ENCODE peak calls at places on chromosome 7, in four cellular contexts. One of them, this sample, is unnamed.

GRCh38 chr7:128115326-128115820 is 84.1 kb upstream of the LRRC4 start:
- DNase-seq in A549: no peak
- DNase-seq in HepG2: no peak
- DNase-seq in K562: no peak
- DNase-seq in this sample: no peak

GRCh38 chr7:74087791-74088453 is 4.3 kb downstream of the LIMK1 start:
- DNase-seq in A549: no peak
- DNase-seq in K562: no peak
- DNase-seq in HepG2: no peak
- DNase-seq in this sample: no peak

GRCh38 chr7:5211730-5212482 is 21.9 kb downstream of the WIPI2 start:
- DNase-seq in K562: no peak
- DNase-seq in HepG2: no peak
- DNase-seq in A549: no peak
- DNase-seq in this sample: no peak

GRCh38 chr7:27134392-27134791 is 3.8 kb upstream of the HOXA4 start:
- DNase-seq in A549: no peak
- DNase-seq in K562: no peak
- DNase-seq in HepG2: peak
- DNase-seq in this sample: no peak

GRCh38 chr7:835491-836401 is 3.5 kb downstream of the SUN1 start:
- DNase-seq in HepG2: no peak
- DNase-seq in A549: no peak
- DNase-seq in K562: no peak
- DNase-seq in this sample: no peak

GRCh38 chr7:125059861-125060456 is 130.3 kb upstream of the POT1 start:
- DNase-seq in HepG2: no peak
- DNase-seq in K562: no peak
- DNase-seq in A549: no peak
- DNase-seq in this sample: no peak

GRCh38 chr7:51139796-51140195 is 176.8 kb downstream of the COBL start:
- DNase-seq in HepG2: no peak
- DNase-seq in K562: no peak
- DNase-seq in A549: no peak
- DNase-seq in this sample: no peak

GRCh38 chr7:157979631-157980340 is 607.8 kb downstream of the PTPRN2 start:
- DNase-seq in A549: no peak
- DNase-seq in HepG2: no peak
- DNase-seq in K562: no peak
- DNase-seq in this sample: no peak

GRCh38 chr7:103113164-103113563 is 35.7 kb downstream of the NAPEPLD start:
- DNase-seq in HepG2: no peak
- DNase-seq in K562: no peak
- DNase-seq in A549: peak
- DNase-seq in this sample: peak

GRCh38 chr7:16223963-16224707 is 197.2 kb downstream of the CRPPA start:
- DNase-seq in K562: no peak
- DNase-seq in HepG2: no peak
- DNase-seq in A549: no peak
- DNase-seq in this sample: no peak

GRCh38 chr7:95527033-95527775 is 41.5 kb downstream of the ASB4 start:
- DNase-seq in HepG2: peak
- DNase-seq in K562: peak
- DNase-seq in A549: peak
- DNase-seq in this sample: no peak

DNA sequence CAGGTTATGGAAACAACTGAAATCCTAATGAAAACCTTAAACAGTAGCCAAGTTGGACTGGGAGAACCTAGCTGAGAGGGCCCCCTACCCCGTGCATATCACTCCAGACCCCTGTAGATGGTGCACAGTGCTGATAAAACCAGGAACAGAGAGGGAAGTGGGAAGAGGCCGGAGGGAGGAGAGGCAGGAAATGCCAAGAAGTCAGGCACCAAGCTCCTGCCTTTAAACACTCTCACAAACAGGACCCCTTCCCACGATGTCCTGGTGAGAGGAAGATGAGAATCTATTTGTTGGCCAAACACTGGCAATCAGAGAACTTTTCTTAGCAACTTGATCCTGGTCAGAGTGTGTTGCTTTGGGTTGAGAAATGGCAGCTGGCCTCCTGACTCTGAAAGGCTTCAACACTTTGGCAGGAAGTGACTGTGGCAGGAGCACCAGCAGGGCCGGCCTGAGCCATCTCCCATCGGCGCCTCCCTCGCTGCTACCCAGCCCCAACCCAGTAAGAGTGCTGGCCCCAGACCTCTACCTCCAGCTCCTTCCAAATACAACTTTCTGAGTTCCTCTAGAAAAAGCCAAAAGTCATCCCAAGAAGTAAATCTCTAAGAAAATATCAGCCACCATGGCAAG is 39.5 kb downstream of the GSDME start:
- DNase-seq in HepG2: no peak
- DNase-seq in A549: no peak
- DNase-seq in K562: no peak
- DNase-seq in this sample: peak
- TF ChIP-seq RNF2 in HepG2: no peak
- TF ChIP-seq RNF2 in A549: no peak
- TF ChIP-seq RNF2 in K562: no peak
- TF ChIP-seq RNF2 in this sample: no peak

DNA sequence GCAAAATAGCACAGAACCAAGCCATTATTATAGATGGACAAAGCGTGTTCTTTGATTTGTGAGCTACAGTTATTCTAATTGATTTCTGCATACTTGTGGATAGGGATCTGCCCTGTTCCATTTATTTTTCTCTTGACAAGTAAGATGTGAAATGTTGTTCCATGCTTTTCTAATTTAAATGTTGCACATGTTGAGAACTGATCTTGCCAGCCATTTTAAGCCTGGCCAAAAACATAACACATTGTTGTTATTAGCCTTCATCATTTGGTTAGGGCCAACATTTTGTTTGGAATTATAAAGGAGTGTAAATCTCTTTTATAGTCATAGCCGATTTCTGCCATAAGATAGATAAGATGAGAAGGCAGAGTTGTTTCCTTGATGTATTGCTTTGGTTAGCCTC is 117.0 kb downstream of the WNT2 start:
- DNase-seq in HepG2: no peak
- DNase-seq in A549: no peak
- DNase-seq in K562: no peak
- DNase-seq in this sample: no peak
- TF ChIP-seq CHD2 in HepG2: no peak
- TF ChIP-seq CHD2 in A549: no peak
- TF ChIP-seq CHD2 in K562: no peak
- TF ChIP-seq CHD2 in this sample: no peak

DNA sequence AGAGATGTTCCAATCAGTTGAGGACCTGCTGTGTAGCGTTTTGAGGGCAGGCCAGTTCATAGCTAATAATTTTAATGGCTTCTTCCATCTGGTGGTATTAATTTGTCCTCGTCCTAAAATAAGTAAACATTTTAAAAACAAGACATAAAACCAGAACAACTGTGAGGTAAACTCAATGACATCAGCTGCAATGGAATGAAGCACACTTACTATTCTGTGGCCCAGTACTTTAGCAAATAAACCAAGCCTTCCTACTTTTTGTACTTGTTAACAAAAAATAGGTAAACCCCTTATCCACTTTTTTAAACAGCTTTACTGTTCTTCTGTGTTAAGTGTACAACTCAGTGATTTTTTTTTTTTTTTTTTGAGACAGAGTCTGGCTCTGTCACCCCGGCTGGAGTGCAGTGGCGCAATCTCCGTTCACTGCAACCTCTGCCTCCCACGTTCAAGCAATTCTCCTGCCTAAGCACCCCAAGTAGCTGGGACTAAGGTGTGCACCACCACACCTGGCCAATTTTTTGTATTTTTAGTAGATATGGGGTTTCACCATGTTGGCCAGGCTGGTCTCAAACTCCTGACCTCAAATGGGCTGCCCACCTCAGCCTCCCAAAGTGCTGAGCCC is 28.9 kb upstream of the FZD1 start:
- DNase-seq in A549: no peak
- DNase-seq in K562: no peak
- DNase-seq in HepG2: no peak
- DNase-seq in this sample: no peak
- TF ChIP-seq RNF2 in A549: no peak
- TF ChIP-seq RNF2 in K562: no peak
- TF ChIP-seq RNF2 in HepG2: no peak
- TF ChIP-seq RNF2 in this sample: no peak

DNA sequence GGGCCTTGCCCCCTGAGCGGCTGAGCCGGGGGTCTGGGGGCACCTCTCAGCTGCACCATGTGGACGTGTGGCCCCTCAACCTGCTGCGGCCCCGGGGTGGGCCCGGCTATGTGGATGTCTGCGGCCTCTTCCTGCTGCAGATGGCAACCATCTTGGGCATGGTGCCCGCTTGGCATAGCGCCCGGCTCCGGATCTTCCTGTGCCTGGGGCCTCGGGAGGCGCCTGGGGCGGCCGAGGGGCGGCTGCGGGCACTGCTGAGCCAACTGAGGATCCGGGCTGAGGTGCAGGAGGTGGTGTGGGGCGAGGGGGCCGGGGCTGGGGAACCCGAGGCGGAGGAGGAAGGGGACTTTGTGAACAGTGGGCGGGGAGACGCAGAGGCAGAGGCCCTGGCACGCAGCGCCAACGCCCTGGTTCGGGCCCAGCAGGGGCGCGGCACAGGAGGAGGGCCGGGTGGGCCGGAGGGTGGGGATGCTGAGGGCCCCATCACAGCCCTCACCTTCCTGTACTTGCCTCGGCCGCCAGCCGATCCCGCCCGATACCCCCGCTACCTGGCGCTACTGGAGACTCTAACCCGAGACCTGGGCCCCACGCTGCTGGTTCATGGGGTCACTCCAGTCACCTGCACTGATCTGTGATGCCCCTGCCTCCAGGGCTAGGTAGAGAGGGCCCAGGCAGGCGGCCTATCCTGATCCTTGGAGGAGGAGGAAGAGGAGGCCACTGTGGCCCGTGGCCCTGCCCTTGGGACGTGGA is 1.0 kb upstream of the TRIP6 start:
- DNase-seq in A549: no peak
- DNase-seq in HepG2: no peak
- DNase-seq in K562: no peak
- DNase-seq in this sample: no peak
- TF ChIP-seq CHD2 in A549: no peak
- TF ChIP-seq CHD2 in HepG2: no peak
- TF ChIP-seq CHD2 in K562: no peak
- TF ChIP-seq CHD2 in this sample: no peak

GRCh38 chr7:42720871-42721835 is 190.7 kb downstream of the C7orf25 start:
- DNase-seq in A549: no peak
- DNase-seq in K562: no peak
- DNase-seq in HepG2: no peak
- DNase-seq in this sample: no peak
- TF ChIP-seq RNF2 in A549: no peak
- TF ChIP-seq RNF2 in K562: no peak
- TF ChIP-seq RNF2 in HepG2: no peak
- TF ChIP-seq RNF2 in this sample: no peak

This sample was measured in H1.